ENCODE peak calls at places on chromosome 4, in six cellular contexts. X is EL, D is hypothalamus, A is iris pigment epithelial cell, M is hippocampal formation, G is HT1080. N is an unnamed sample.

GRCh38 chr4:13024147-13025105 is 459.7 kb downstream of the RAB28 start:
- DNase-seq in X (no peak), D (no peak), A (no peak), M (no peak), G (no peak), N (no peak)

GRCh38 chr4:35520059-35520458 is 724.3 kb downstream of the ARAP2 start:
- DNase-seq in X (no peak), D (no peak), A (no peak), M (no peak), G (no peak), N (no peak)

GRCh38 chr4:98938386-98938785 is 9.5 kb upstream of the EIF4E start:
- DNase-seq in X (peak), D (no peak), A (peak), M (no peak), G (peak), N (no peak)

GRCh38 chr4:89316931-89317366 is 9.3 kb upstream of the GPRIN3 start:
- DNase-seq in X (no peak), D (no peak), A (peak), M (no peak), G (peak), N (no peak)

GRCh38 chr4:99856166-99856565 is 38.1 kb downstream of the LAMTOR3 start:
- DNase-seq in X (peak), D (no peak), A (peak), M (no peak), G (peak), N (no peak)

GRCh38 chr4:37946503-37947179 is 13.6 kb upstream of the PTTG2 start:
- DNase-seq in X (no peak), D (peak), A (no peak), M (no peak), G (no peak), N (no peak)

GRCh38 chr4:8237256-8237989 is 32.1 kb upstream of the HTRA3 start:
- DNase-seq in X (no peak), D (no peak), A (no peak), M (no peak), G (no peak), N (no peak)

GRCh38 chr4:100189820-100190642 is at the start of gene DDIT4L:
- DNase-seq in X (peak), D (peak), A (peak), M (no peak), G (no peak), N (no peak)

GRCh38 chr4:6929735-6930464 is 20.3 kb downstream of the TBC1D14 start:
- DNase-seq in X (no peak), D (no peak), A (no peak), M (no peak), G (no peak), N (no peak)

N was measured in 8988T.